ENCODE peak calls at places on chromosomes 2 and 18, in six cellular contexts. G is heart left ventricle; R is CD8-positive, alpha-beta T cell; X is upper lobe of left lung; V is RWPE1; N is fibroblast of mammary gland. I is an unnamed sample.

GRCh38 chr18:56402872-56403516 is 235.4 kb downstream of the TXNL1 start:
- DNase-seq in R (no peak), N (peak), X (no peak), V (peak), G (peak), I (no peak)

GRCh38 chr18:394276-394996 is 106.1 kb downstream of the COLEC12 start:
- DNase-seq in R (no peak), X (no peak), G (no peak), V (no peak), N (no peak), I (no peak)

GRCh38 chr2:7812231-7812995 is 869.4 kb upstream of the ID2 start:
- DNase-seq in G (no peak), V (peak), R (no peak), X (no peak), N (peak), I (no peak)

GRCh38 chr18:8765692-8766463 is 60.5 kb downstream of the MTCL1 start:
- DNase-seq in G (no peak), X (no peak), V (no peak), N (peak), R (no peak), I (no peak)

GRCh38 chr2:219644801-219645480 is 17.5 kb downstream of the SLC4A3 start:
- DNase-seq in N (no peak), X (no peak), G (peak), R (no peak), V (no peak), I (no peak)

GRCh38 chr18:50401888-50402287 is 27.0 kb downstream of the SKA1 start:
- DNase-seq in G (peak), N (peak), X (peak), V (peak), R (no peak), I (peak)

GRCh38 chr2:61433606-61434005 is 37.3 kb downstream of the USP34 start:
- DNase-seq in X (no peak), V (no peak), G (no peak), N (no peak), R (no peak), I (no peak)

GRCh38 chr2:128396500-128396891 is 77.8 kb upstream of the HS6ST1 start:
- DNase-seq in V (no peak), X (no peak), R (no peak), N (no peak), G (no peak), I (no peak)

GRCh38 chr2:62589691-62590356 is 83.8 kb upstream of the TMEM17 start:
- DNase-seq in X (no peak), V (no peak), G (no peak), N (no peak), R (no peak), I (no peak)

GRCh38 chr2:56741601-56742102 is 557.9 kb downstream of the CCDC85A start:
- DNase-seq in G (peak), R (no peak), V (peak), N (peak), X (no peak), I (peak)

GRCh38 chr18:45993441-45993840 is 26.3 kb upstream of the EPG5 start:
- DNase-seq in V (peak), R (no peak), N (peak), X (no peak), G (no peak), I (peak)

GRCh38 chr2:206937519-206937918 is 1.8 kb upstream of the CPO start:
- DNase-seq in R (no peak), G (no peak), N (no peak), X (no peak), V (no peak), I (no peak)

GRCh38 chr2:46073540-46074018 is 223.6 kb upstream of the EPAS1 start:
- DNase-seq in G (no peak), V (peak), X (no peak), R (no peak), N (peak), I (peak)

GRCh38 chr2:230879271-230879882 is 14.6 kb downstream of the ITM2C start:
- DNase-seq in N (no peak), X (no peak), R (no peak), G (no peak), V (no peak), I (no peak)

GRCh38 chr2:134498654-134499053 is 220.1 kb downstream of the TMEM163 start:
- DNase-seq in R (peak), N (no peak), X (peak), G (no peak), V (no peak), I (no peak)

GRCh38 chr2:61450144-61450543 is 20.7 kb downstream of the USP34 start:
- DNase-seq in N (peak), V (peak), R (no peak), G (no peak), X (no peak), I (no peak)

GRCh38 chr2:144938308-144938709 is 418.4 kb upstream of the ZEB2 start:
- DNase-seq in N (peak), G (no peak), X (no peak), V (peak), R (no peak), I (no peak)

GRCh38 chr2:220090050-220090449 is 462.6 kb downstream of the SLC4A3 start:
- DNase-seq in N (no peak), X (no peak), R (no peak), V (no peak), G (no peak), I (no peak)

GRCh38 chr2:69831354-69831905 is 2.0 kb downstream of the GMCL1 start:
- DNase-seq in N (no peak), G (no peak), V (no peak), X (no peak), R (no peak), I (peak)

GRCh38 chr18:63344263-63344662 is 22.7 kb downstream of the KDSR start:
- DNase-seq in G (no peak), N (no peak), R (no peak), X (no peak), V (no peak), I (no peak)

GRCh38 chr18:55310044-55310676 is 277.8 kb downstream of the TCF4 start:
- DNase-seq in G (no peak), R (no peak), V (no peak), X (no peak), N (no peak), I (no peak)

GRCh38 chr2:152560163-152560562 is 157.1 kb downstream of the PRPF40A start:
- DNase-seq in R (no peak), X (no peak), V (no peak), N (peak), G (no peak), I (no peak)

GRCh38 chr2:239577913-239578312 is 177.1 kb upstream of the HDAC4 start:
- DNase-seq in N (no peak), R (no peak), V (no peak), G (peak), X (no peak), I (no peak)

GRCh38 chr2:238701907-238702206 is 146.0 kb upstream of the TWIST2 start:
- DNase-seq in N (no peak), X (no peak), V (no peak), R (no peak), G (no peak), I (no peak)

GRCh38 chr2:61887684-61888303 is 662 bp downstream of the CCT4 start:
- DNase-seq in G (no peak), V (peak), R (no peak), X (no peak), N (peak), I (peak)

GRCh38 chr2:196987654-196988364 is 61.3 kb upstream of the PGAP1 start:
- DNase-seq in G (no peak), N (peak), R (no peak), X (no peak), V (peak), I (peak)

GRCh38 chr2:14352067-14352466 is 280.4 kb upstream of the LRATD1 start:
- DNase-seq in V (no peak), X (no peak), N (no peak), R (no peak), G (no peak), I (no peak)

GRCh38 chr2:114786901-114787300 is 344.5 kb downstream of the DPP10 start:
- DNase-seq in V (no peak), N (no peak), X (no peak), G (no peak), R (no peak), I (no peak)

GRCh38 chr2:163247151-163247872 is 408.7 kb upstream of the KCNH7 start:
- DNase-seq in G (no peak), X (no peak), N (no peak), R (no peak), V (no peak), I (no peak)

GRCh38 chr2:10321590-10321989 is 18.9 kb downstream of the HPCAL1 start:
- DNase-seq in X (no peak), N (no peak), G (no peak), R (no peak), V (no peak), I (no peak)

GRCh38 chr2:173087214-173087581 is 11.6 kb downstream of the MAP3K20 start:
- DNase-seq in X (no peak), N (peak), G (no peak), V (no peak), R (no peak), I (no peak)

GRCh38 chr2:168194784-168195522 is 52.4 kb downstream of the STK39 start:
- DNase-seq in V (no peak), X (no peak), N (peak), R (no peak), G (no peak), I (no peak)

GRCh38 chr2:106163948-106164580 is 30.0 kb downstream of the UXS1 start:
- DNase-seq in G (no peak), R (no peak), V (no peak), X (no peak), N (peak), I (peak)

GRCh38 chr2:8767324-8767723 is 70.1 kb downstream of the KIDINS220 start:
- DNase-seq in N (no peak), V (no peak), R (no peak), G (no peak), X (no peak), I (no peak)

GRCh38 chr2:110790907-110791306 is 58.5 kb downstream of the ACOXL start:
- DNase-seq in X (no peak), R (no peak), G (no peak), N (no peak), V (no peak), I (no peak)

GRCh38 chr2:233603520-233603919 is 13.9 kb upstream of the UGT1A8 start:
- DNase-seq in V (no peak), G (no peak), N (no peak), R (no peak), X (no peak), I (no peak)

GRCh38 chr2:64988420-64989125 is 626 bp upstream of the SLC1A4 start:
- DNase-seq in R (peak), X (peak), G (no peak), N (peak), V (peak), I (peak)

GRCh38 chr2:179354739-179355537 is 90.3 kb upstream of the SESTD1 start:
- DNase-seq in X (no peak), G (no peak), N (peak), V (no peak), R (no peak), I (no peak)

DNA sequence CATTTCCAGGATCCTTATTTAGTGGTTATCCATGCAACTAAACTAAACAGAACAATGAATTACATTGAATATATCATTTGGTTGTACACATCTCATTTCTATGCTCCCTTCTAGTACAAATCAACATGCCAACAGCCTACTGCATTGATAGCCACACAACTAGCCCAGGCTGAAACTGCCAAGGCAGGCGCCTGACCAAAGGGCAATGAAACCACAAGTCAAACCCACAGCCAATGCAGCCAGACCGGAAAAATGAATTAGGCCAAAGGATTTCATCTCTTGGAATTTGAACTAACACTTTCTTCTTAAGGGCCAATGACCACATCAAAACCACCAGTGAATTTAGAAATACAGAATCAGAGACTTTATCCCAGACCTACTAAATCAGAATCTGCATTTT is 196.4 kb downstream of the NOL4 start:
- DNase-seq in G (no peak), V (no peak), N (no peak), R (no peak), X (no peak), I (peak)
- TF ChIP-seq CTCF in G (no peak), V (no peak), N (no peak), R (no peak), X (no peak), I (no peak)

DNA sequence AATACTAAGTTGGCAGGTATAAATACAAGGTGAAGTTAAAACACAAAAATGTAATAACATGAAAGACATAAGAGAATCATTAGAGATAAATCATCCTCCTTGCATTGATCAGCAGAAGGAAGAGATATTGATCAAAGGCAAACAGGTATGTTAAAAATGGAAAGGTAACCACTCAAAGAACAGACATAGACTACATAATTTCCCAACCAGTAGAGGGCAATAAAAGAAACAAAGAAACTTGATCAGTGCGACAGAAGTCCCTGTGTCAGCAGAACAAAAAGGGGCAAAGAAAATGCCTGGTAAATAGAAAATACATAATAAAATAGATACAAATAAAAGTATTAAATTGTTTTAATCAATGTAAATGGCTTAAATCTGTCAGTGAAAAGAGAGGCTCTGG is 53.6 kb downstream of the FAM228A start:
- DNase-seq in N (peak), R (no peak), X (no peak), G (no peak), V (peak), I (no peak)
- TF ChIP-seq CTCF in N (peak), R (peak), X (no peak), G (no peak), V (peak), I (peak)

DNA sequence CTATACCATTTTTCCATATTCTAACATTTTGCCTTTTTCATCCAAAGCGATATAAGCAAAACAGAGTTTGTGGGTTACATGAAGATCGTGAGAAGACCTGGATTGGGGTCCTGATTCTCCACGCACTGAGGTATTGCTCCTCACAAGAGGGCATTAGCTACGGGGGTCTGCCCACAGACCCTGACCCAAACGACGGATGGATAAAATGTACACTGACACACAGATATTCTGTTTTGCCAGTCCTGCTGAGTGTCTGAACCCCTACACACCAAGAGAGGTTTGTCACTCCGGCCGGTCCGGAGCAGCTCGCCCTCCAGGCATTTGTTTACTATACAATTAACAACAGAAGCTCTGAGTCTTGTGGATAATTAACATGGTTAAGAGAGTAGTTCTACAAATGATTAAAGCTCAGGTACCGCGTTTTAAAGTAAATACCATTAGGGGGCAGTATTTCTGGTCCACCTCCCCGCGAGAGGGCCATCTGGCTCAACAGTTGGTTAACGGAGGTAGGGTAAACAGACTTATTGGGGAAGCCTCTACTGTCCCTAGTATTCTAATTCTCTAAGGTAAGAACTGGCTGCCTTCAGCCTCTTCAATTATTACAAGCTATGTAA is 28.4 kb downstream of the SCYGR8 start:
- DNase-seq in N (no peak), G (no peak), V (no peak), R (no peak), X (no peak), I (peak)
- TF ChIP-seq CTCF in N (no peak), G (no peak), V (no peak), R (no peak), X (no peak), I (peak)

GRCh38 chr2:25041928-25042320 is at the start of gene EFR3B:
- DNase-seq in V (peak), R (peak), G (peak), N (peak), X (peak), I (peak)

GRCh38 chr2:25039126-25039525 is 2.8 kb upstream of the EFR3B start:
- DNase-seq in G (no peak), N (no peak), V (no peak), R (no peak), X (no peak), I (no peak)

GRCh38 chr2:25042321-25043240 is 705 bp downstream of the EFR3B start:
- DNase-seq in N (peak), V (no peak), X (peak), R (peak), G (peak), I (peak)

GRCh38 chr2:25043241-25043867 is 1.5 kb downstream of the EFR3B start:
- DNase-seq in R (peak), V (no peak), X (no peak), N (peak), G (no peak), I (no peak)

GRCh38 chr2:25041307-25041927 is 459 bp upstream of the EFR3B start:
- DNase-seq in G (peak), R (peak), X (no peak), V (peak), N (peak), I (peak)
- TF ChIP-seq CTCF in G (peak), R (no peak), X (peak), V (no peak), N (peak), I (no peak)

GRCh38 chr2:199850718-199851498 is at the start of gene FTCDNL1:
- DNase-seq in R (peak), X (peak), V (peak), G (peak), N (peak), I (peak)
- TF ChIP-seq CTCF in R (peak), X (peak), V (peak), G (peak), N (peak), I (peak)

GRCh38 chr18:7224198-7224597 is 6.7 kb upstream of the LRRC30 start:
- DNase-seq in N (no peak), G (no peak), X (no peak), V (no peak), R (no peak), I (no peak)

GRCh38 chr18:7221424-7222155 is 9.3 kb upstream of the LRRC30 start:
- DNase-seq in G (peak), X (no peak), R (no peak), V (peak), N (peak), I (peak)
- TF ChIP-seq CTCF in G (peak), X (peak), R (no peak), V (peak), N (peak), I (peak)

DNA sequence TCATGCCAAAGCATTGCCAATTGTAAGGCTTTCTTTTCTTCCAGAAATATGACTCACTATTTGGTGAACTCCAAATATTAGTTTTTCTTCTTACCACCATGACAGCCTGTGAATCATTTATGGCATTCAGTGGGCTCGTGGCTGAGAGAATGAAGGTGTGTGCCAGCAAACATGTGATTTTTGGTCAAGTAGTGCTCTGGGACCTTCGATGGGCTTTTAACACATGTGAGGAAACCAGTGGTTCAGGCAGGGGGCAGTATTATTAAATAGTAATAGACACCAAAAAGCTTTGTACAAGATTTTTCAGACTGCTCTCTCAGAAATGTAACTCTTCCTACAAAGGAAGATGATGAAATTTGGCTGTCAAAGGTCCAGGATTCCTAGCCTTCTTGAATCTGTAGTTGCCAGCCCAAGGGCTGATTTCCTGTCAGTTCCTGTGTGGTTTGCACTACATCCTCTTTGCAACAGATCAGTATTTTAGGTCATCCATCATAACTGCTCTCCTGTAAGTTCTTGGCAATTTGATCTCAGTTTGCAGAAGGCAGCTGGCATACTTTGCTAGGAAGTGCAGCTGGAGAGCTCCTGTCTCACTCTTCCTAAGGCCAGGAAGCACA is 64.3 kb downstream of the BABAM2 start:
- DNase-seq in G (peak), N (peak), V (peak), R (no peak), X (no peak), I (peak)
- TF ChIP-seq CTCF in G (peak), N (peak), V (peak), R (no peak), X (no peak), I (no peak)

I was measured in Calu3.